ENCODE peak calls at places on chromosome 1, in nine cellular contexts. T is GDM1; Y is activated naive CD8-positive, alpha-beta T cell treated with anti-CD3 and anti-CD28 coated beads, Interleukin-2, amount 50 U/mL, for 24 hours; A is NCI-H2081; U is H4; Z is IMR-90; W is RKO; E is uterus; F is iris pigment epithelial cell. Q is an unnamed sample.

GRCh38 chr1:162889989-162890388 is 29.0 kb upstream of the CCDC190 start:
- DNase-seq in T (no peak), Y (no peak), A (no peak), U (no peak), Z (no peak), W (no peak), E (no peak), F (no peak), Q (no peak)

GRCh38 chr1:94101613-94101940 is 19.4 kb downstream of the ABCA4 start:
- DNase-seq in T (no peak), Y (no peak), A (no peak), U (no peak), Z (peak; percentile 11), W (no peak), E (peak; percentile 78), F (peak; percentile 37), Q (no peak)

GRCh38 chr1:185914089-185914488 is 179.9 kb downstream of the HMCN1 start:
- DNase-seq in T (no peak), Y (no peak), A (no peak), U (no peak), Z (no peak), W (no peak), E (no peak), F (no peak), Q (no peak)

GRCh38 chr1:42983253-42983652 is 24.6 kb upstream of the SLC2A1 start:
- DNase-seq in T (no peak), Y (no peak), A (no peak), U (no peak), Z (no peak), W (no peak), E (no peak), F (no peak), Q (no peak)

GRCh38 chr1:29810121-29811120 is 574.1 kb downstream of the PTPRU start:
- DNase-seq in T (no peak), Y (no peak), A (no peak), U (no peak), Z (no peak), W (no peak), E (no peak), F (no peak), Q (peak; percentile 30)

GRCh38 chr1:45216200-45216541 is 9.8 kb upstream of the ZSWIM5 start:
- DNase-seq in T (no peak), Y (no peak), A (no peak), U (no peak), Z (no peak), W (no peak), E (no peak), F (no peak), Q (no peak)

GRCh38 chr1:187999973-188000372 is 1171.2 kb downstream of the PLA2G4A start:
- DNase-seq in T (no peak), Y (no peak), A (no peak), U (no peak), Z (peak; percentile 17), W (no peak), E (no peak), F (peak; percentile 8), Q (no peak)

GRCh38 chr1:199857103-199857502 is 170.4 kb upstream of the NR5A2 start:
- DNase-seq in T (peak; percentile 18), Y (no peak), A (no peak), U (no peak), Z (peak; percentile 56), W (no peak), E (no peak), F (peak; percentile 84), Q (no peak)

GRCh38 chr1:10598088-10598712 is 123.5 kb downstream of the PEX14 start:
- DNase-seq in T (no peak), Y (no peak), A (peak; percentile 46), U (peak; percentile 27), Z (no peak), W (no peak), E (no peak), F (no peak), Q (no peak)

GRCh38 chr1:232547938-232548484 is 81.9 kb downstream of the SIPA1L2 start:
- DNase-seq in T (no peak), Y (no peak), A (no peak), U (no peak), Z (peak; percentile 22), W (no peak), E (no peak), F (no peak), Q (no peak)

GRCh38 chr1:182304218-182305016 is 87.2 kb downstream of the GLUL start:
- DNase-seq in T (no peak), Y (no peak), A (no peak), U (no peak), Z (no peak), W (no peak), E (peak; percentile 26), F (no peak), Q (no peak)

GRCh38 chr1:19257178-19257914 is 5.7 kb downstream of the MRTO4 start:
- DNase-seq in T (no peak), Y (peak; percentile 35), A (no peak), U (no peak), Z (no peak), W (no peak), E (no peak), F (peak; percentile 36), Q (no peak)

GRCh38 chr1:42931911-42932422 is 26.7 kb downstream of the SLC2A1 start:
- DNase-seq in T (peak; percentile 94), Y (peak; percentile 77), A (no peak), U (peak; percentile 76), Z (no peak), W (no peak), E (no peak), F (no peak), Q (no peak)

GRCh38 chr1:29390491-29391361 is 154.4 kb downstream of the PTPRU start:
- DNase-seq in T (no peak), Y (no peak), A (no peak), U (no peak), Z (no peak), W (no peak), E (no peak), F (no peak), Q (peak; percentile 39)

GRCh38 chr1:108357802-108358201 is 92.3 kb upstream of the NBPF6 start:
- DNase-seq in T (no peak), Y (no peak), A (no peak), U (no peak), Z (no peak), W (peak; percentile 53), E (no peak), F (no peak), Q (no peak)

GRCh38 chr1:75521658-75522057 is 89.3 kb downstream of the SLC44A5 start:
- DNase-seq in T (no peak), Y (no peak), A (no peak), U (no peak), Z (no peak), W (no peak), E (no peak), F (no peak), Q (no peak)

GRCh38 chr1:193456883-193457282 is 270.5 kb upstream of the B3GALT2 start:
- DNase-seq in T (no peak), Y (no peak), A (no peak), U (no peak), Z (peak; percentile 15), W (no peak), E (no peak), F (peak; percentile 31), Q (no peak)

GRCh38 chr1:246681822-246682221 is 42.4 kb upstream of the SCCPDH start:
- DNase-seq in T (no peak), Y (no peak), A (no peak), U (no peak), Z (no peak), W (no peak), E (no peak), F (no peak), Q (no peak)

GRCh38 chr1:1071486-1072298 is 2.4 kb downstream of the RNF223 start:
- DNase-seq in T (no peak), Y (no peak), A (no peak), U (no peak), Z (no peak), W (no peak), E (no peak), F (no peak), Q (no peak)

Q was measured in SJSA1.